ENCODE peak calls at places on chromosomes 2 and 18, in ten cellular contexts. One of them, this sample, is unnamed.

GRCh38 chr2:106581755-106582430 is 94.7 kb downstream of the CD8B2 start:
- DNase-seq in GM12891: peak
- DNase-seq in activated CD4-positive, alpha-beta T cell treated with anti-CD3 and anti-CD28 coated beads, Interleukin-2, amount 50 U/mL, for 1 hour: peak
- DNase-seq in prostate gland: peak
- DNase-seq in anterior cingulate cortex: no peak
- DNase-seq in GM23248: peak
- DNase-seq in adrenal gland: peak
- DNase-seq in endodermal cell: peak
- DNase-seq in left ventricle myocardium superior: peak
- DNase-seq in NB4: peak
- DNase-seq in this sample: peak

GRCh38 chr2:8478133-8478793 is 203.6 kb upstream of the ID2 start:
- DNase-seq in GM12891: no peak
- DNase-seq in activated CD4-positive, alpha-beta T cell treated with anti-CD3 and anti-CD28 coated beads, Interleukin-2, amount 50 U/mL, for 1 hour: no peak
- DNase-seq in prostate gland: no peak
- DNase-seq in anterior cingulate cortex: no peak
- DNase-seq in GM23248: no peak
- DNase-seq in adrenal gland: no peak
- DNase-seq in endodermal cell: no peak
- DNase-seq in left ventricle myocardium superior: no peak
- DNase-seq in NB4: no peak
- DNase-seq in this sample: no peak

GRCh38 chr2:168060956-168061750 is 186.2 kb downstream of the STK39 start:
- DNase-seq in GM12891: no peak
- DNase-seq in activated CD4-positive, alpha-beta T cell treated with anti-CD3 and anti-CD28 coated beads, Interleukin-2, amount 50 U/mL, for 1 hour: no peak
- DNase-seq in prostate gland: no peak
- DNase-seq in anterior cingulate cortex: no peak
- DNase-seq in GM23248: peak
- DNase-seq in adrenal gland: no peak
- DNase-seq in endodermal cell: no peak
- DNase-seq in left ventricle myocardium superior: no peak
- DNase-seq in NB4: no peak
- DNase-seq in this sample: no peak

GRCh38 chr2:172096661-172097547 is 5.8 kb downstream of the DLX2 start:
- DNase-seq in GM12891: no peak
- DNase-seq in activated CD4-positive, alpha-beta T cell treated with anti-CD3 and anti-CD28 coated beads, Interleukin-2, amount 50 U/mL, for 1 hour: no peak
- DNase-seq in prostate gland: no peak
- DNase-seq in anterior cingulate cortex: no peak
- DNase-seq in GM23248: peak
- DNase-seq in adrenal gland: no peak
- DNase-seq in endodermal cell: peak
- DNase-seq in left ventricle myocardium superior: no peak
- DNase-seq in NB4: peak
- DNase-seq in this sample: peak

GRCh38 chr2:25373269-25373981 is 31.7 kb upstream of the DNMT3A start:
- DNase-seq in GM12891: no peak
- DNase-seq in activated CD4-positive, alpha-beta T cell treated with anti-CD3 and anti-CD28 coated beads, Interleukin-2, amount 50 U/mL, for 1 hour: no peak
- DNase-seq in prostate gland: peak
- DNase-seq in anterior cingulate cortex: no peak
- DNase-seq in GM23248: no peak
- DNase-seq in adrenal gland: peak
- DNase-seq in endodermal cell: peak
- DNase-seq in left ventricle myocardium superior: peak
- DNase-seq in NB4: no peak
- DNase-seq in this sample: no peak

GRCh38 chr2:150480241-150480640 is 7.2 kb downstream of the RND3 start:
- DNase-seq in GM12891: no peak
- DNase-seq in activated CD4-positive, alpha-beta T cell treated with anti-CD3 and anti-CD28 coated beads, Interleukin-2, amount 50 U/mL, for 1 hour: no peak
- DNase-seq in prostate gland: no peak
- DNase-seq in anterior cingulate cortex: no peak
- DNase-seq in GM23248: peak
- DNase-seq in adrenal gland: peak
- DNase-seq in endodermal cell: no peak
- DNase-seq in left ventricle myocardium superior: no peak
- DNase-seq in NB4: no peak
- DNase-seq in this sample: no peak

GRCh38 chr2:68943581-68944568 is 8.8 kb downstream of the GKN2 start:
- DNase-seq in GM12891: peak
- DNase-seq in activated CD4-positive, alpha-beta T cell treated with anti-CD3 and anti-CD28 coated beads, Interleukin-2, amount 50 U/mL, for 1 hour: peak
- DNase-seq in prostate gland: peak
- DNase-seq in anterior cingulate cortex: no peak
- DNase-seq in GM23248: peak
- DNase-seq in adrenal gland: peak
- DNase-seq in endodermal cell: peak
- DNase-seq in left ventricle myocardium superior: peak
- DNase-seq in NB4: peak
- DNase-seq in this sample: peak

GRCh38 chr18:48166971-48167370 is 236.5 kb upstream of the SMAD2 start:
- DNase-seq in GM12891: no peak
- DNase-seq in activated CD4-positive, alpha-beta T cell treated with anti-CD3 and anti-CD28 coated beads, Interleukin-2, amount 50 U/mL, for 1 hour: no peak
- DNase-seq in prostate gland: no peak
- DNase-seq in anterior cingulate cortex: no peak
- DNase-seq in GM23248: no peak
- DNase-seq in adrenal gland: peak
- DNase-seq in endodermal cell: no peak
- DNase-seq in left ventricle myocardium superior: peak
- DNase-seq in NB4: peak
- DNase-seq in this sample: no peak

GRCh38 chr18:47110875-47111274 is 39.4 kb downstream of the HDHD2 start:
- DNase-seq in GM12891: no peak
- DNase-seq in activated CD4-positive, alpha-beta T cell treated with anti-CD3 and anti-CD28 coated beads, Interleukin-2, amount 50 U/mL, for 1 hour: no peak
- DNase-seq in prostate gland: no peak
- DNase-seq in anterior cingulate cortex: no peak
- DNase-seq in GM23248: no peak
- DNase-seq in adrenal gland: no peak
- DNase-seq in endodermal cell: no peak
- DNase-seq in left ventricle myocardium superior: no peak
- DNase-seq in NB4: no peak
- DNase-seq in this sample: no peak

GRCh38 chr2:216286616-216287231 is 85.6 kb downstream of the MARCHF4 start:
- DNase-seq in GM12891: no peak
- DNase-seq in activated CD4-positive, alpha-beta T cell treated with anti-CD3 and anti-CD28 coated beads, Interleukin-2, amount 50 U/mL, for 1 hour: no peak
- DNase-seq in prostate gland: peak
- DNase-seq in anterior cingulate cortex: no peak
- DNase-seq in GM23248: peak
- DNase-seq in adrenal gland: no peak
- DNase-seq in endodermal cell: peak
- DNase-seq in left ventricle myocardium superior: no peak
- DNase-seq in NB4: no peak
- DNase-seq in this sample: no peak

GRCh38 chr2:83022631-83023210 is 1436.4 kb downstream of the SUCLG1 start:
- DNase-seq in GM12891: no peak
- DNase-seq in activated CD4-positive, alpha-beta T cell treated with anti-CD3 and anti-CD28 coated beads, Interleukin-2, amount 50 U/mL, for 1 hour: no peak
- DNase-seq in prostate gland: no peak
- DNase-seq in anterior cingulate cortex: no peak
- DNase-seq in GM23248: no peak
- DNase-seq in adrenal gland: no peak
- DNase-seq in endodermal cell: no peak
- DNase-seq in left ventricle myocardium superior: no peak
- DNase-seq in NB4: peak
- DNase-seq in this sample: no peak

GRCh38 chr2:26612522-26613240 is 28.5 kb downstream of the CIB4 start:
- DNase-seq in GM12891: no peak
- DNase-seq in activated CD4-positive, alpha-beta T cell treated with anti-CD3 and anti-CD28 coated beads, Interleukin-2, amount 50 U/mL, for 1 hour: no peak
- DNase-seq in prostate gland: no peak
- DNase-seq in anterior cingulate cortex: peak
- DNase-seq in GM23248: no peak
- DNase-seq in adrenal gland: peak
- DNase-seq in endodermal cell: no peak
- DNase-seq in left ventricle myocardium superior: peak
- DNase-seq in NB4: no peak
- DNase-seq in this sample: peak

GRCh38 chr2:60819155-60819862 is 62.1 kb upstream of the REL start:
- DNase-seq in GM12891: no peak
- DNase-seq in activated CD4-positive, alpha-beta T cell treated with anti-CD3 and anti-CD28 coated beads, Interleukin-2, amount 50 U/mL, for 1 hour: peak
- DNase-seq in prostate gland: no peak
- DNase-seq in anterior cingulate cortex: no peak
- DNase-seq in GM23248: no peak
- DNase-seq in adrenal gland: no peak
- DNase-seq in endodermal cell: no peak
- DNase-seq in left ventricle myocardium superior: no peak
- DNase-seq in NB4: no peak
- DNase-seq in this sample: peak

GRCh38 chr2:129014432-129014831 is 695.8 kb upstream of the HS6ST1 start:
- DNase-seq in GM12891: no peak
- DNase-seq in activated CD4-positive, alpha-beta T cell treated with anti-CD3 and anti-CD28 coated beads, Interleukin-2, amount 50 U/mL, for 1 hour: no peak
- DNase-seq in prostate gland: no peak
- DNase-seq in anterior cingulate cortex: no peak
- DNase-seq in GM23248: no peak
- DNase-seq in adrenal gland: no peak
- DNase-seq in endodermal cell: no peak
- DNase-seq in left ventricle myocardium superior: no peak
- DNase-seq in NB4: no peak
- DNase-seq in this sample: no peak